ENCODE peak calls at places on chromosome 5, in seven cellular contexts. F, E, I, L, R, W and V are unnamed samples.

GRCh38 chr5:41161271-41161670 is 52.1 kb downstream of the C6 start:
- DNase-seq in E (no peak), W (no peak), L (no peak), R (no peak), I (no peak), F (peak; percentile 53), V (no peak)

GRCh38 chr5:126124706-126125345 is 298.4 kb upstream of the GRAMD2B start:
- DNase-seq in L (peak; percentile 49), E (no peak), I (no peak), W (no peak), R (no peak), F (no peak), V (no peak)

GRCh38 chr5:172637122-172637580 is 3.9 kb upstream of the NEURL1B start:
- DNase-seq in F (no peak), R (no peak), W (no peak), E (no peak), L (no peak), I (no peak), V (peak; percentile 34)

GRCh38 chr5:142221091-142221860 is 103.5 kb downstream of the SPRY4 start:
- DNase-seq in E (no peak), I (no peak), L (no peak), W (no peak), R (no peak), F (no peak), V (no peak)

GRCh38 chr5:58477760-58478159 is 13.5 kb upstream of the GAPT start:
- DNase-seq in E (no peak), L (no peak), I (no peak), F (peak; percentile 56), R (no peak), W (no peak), V (no peak)

GRCh38 chr5:14168139-14168792 is 25.1 kb downstream of the TRIO start:
- DNase-seq in L (no peak), W (no peak), E (no peak), R (no peak), I (no peak), F (no peak), V (no peak)

GRCh38 chr5:15789661-15790060 is 289.7 kb downstream of the FBXL7 start:
- DNase-seq in F (no peak), R (no peak), L (peak; percentile 15), I (no peak), E (no peak), W (no peak), V (no peak)

GRCh38 chr5:153699035-153699434 is 208.6 kb downstream of the GRIA1 start:
- DNase-seq in R (no peak), F (no peak), L (no peak), I (no peak), E (no peak), W (no peak), V (no peak)

GRCh38 chr5:51230336-51230735 is 152.9 kb upstream of the ISL1 start:
- DNase-seq in I (no peak), R (no peak), E (no peak), F (no peak), W (no peak), L (peak; percentile 27), V (no peak)

DNA sequence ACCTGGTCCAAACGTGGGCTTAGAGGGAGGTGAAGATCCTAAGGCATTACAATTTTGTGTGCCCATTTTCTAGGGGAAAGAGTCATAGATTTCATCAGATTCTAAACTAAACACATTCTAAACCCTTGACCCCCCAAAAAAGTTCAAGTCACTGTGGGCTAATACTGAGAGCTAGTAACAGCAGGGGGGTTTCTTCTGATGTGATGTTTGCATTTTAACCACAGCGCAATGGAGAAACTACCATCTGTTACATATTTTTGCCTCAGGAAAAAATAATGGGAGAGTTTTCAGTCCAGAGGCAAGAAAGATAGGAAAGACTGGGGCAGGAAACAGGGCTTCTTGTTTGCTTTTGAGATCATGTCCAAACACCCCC is 110.8 kb upstream of the SLC1A3 start:
- DNase-seq in F (no peak), W (no peak), L (no peak), E (no peak), R (no peak), I (no peak), V (no peak)
- H3K27ac ChIP-seq in F (no peak overlapping the region), W (no peak overlapping the region), L (no peak overlapping the region), E (no peak overlapping the region), R (no peak overlapping the region), I (no peak overlapping the region), V (no peak overlapping the region)

DNA sequence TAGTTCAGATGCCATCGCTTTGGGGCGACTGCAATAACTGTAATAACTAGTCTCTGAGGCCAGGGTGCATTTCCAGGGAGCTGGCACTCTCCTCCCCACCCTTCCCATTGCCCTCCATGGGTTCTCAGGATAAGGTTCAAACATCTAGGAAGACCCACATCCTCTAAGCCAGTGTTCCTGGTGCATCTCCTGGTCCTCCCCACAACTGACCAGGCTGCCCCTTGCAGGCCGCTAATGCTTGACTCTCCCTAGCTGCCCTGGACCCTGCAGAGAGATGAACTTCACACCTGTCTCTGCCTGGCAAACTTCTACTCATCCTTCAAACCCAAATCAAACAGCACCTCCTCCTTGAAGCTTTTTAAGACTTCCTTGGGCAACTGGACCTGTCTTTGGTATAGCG is 15.9 kb downstream of the CCNJL start:
- DNase-seq in W (no peak), E (no peak), L (no peak), F (no peak), R (no peak), I (no peak), V (no peak)
- H3K27ac ChIP-seq in W (no peak overlapping the region), E (no peak overlapping the region), L (no peak overlapping the region), F (no peak overlapping the region), R (no peak overlapping the region), I (no peak overlapping the region), V (no peak overlapping the region)

DNA sequence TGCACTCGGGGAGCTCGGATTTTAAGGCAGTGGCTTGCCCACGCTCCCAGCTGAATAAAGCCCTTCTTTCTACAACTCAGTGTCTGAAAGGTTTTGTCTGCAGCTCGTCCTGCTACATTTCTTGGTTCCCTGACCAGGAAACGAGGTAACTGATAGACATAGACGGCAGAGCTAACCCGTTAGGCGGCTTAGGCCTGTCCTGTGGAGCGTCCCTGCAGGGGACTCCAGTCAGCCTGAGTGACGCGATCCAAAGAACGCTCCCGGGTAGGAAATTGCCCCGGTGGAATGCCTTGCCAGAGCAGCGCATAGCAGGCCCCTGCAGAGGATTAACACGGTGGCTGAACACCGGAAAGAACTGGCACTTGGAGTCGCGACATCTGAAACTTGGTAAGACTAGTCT is 1.8 kb upstream of the SELENOP start:
- DNase-seq in I (no peak), F (peak; percentile 78), W (no peak), L (peak; percentile 97), E (no peak), R (no peak), V (no peak)
- H3K27ac ChIP-seq in I (no peak overlapping the region), F (peak overlapping the region; percentile 53), W (no peak overlapping the region), L (peak overlapping the region; percentile 73), E (no peak overlapping the region), R (no peak overlapping the region), V (no peak overlapping the region)

GRCh38 chr5:54022156-54022685 is 288.2 kb downstream of the ARL15 start:
- DNase-seq in L (peak; percentile 89), I (no peak), F (no peak), W (no peak), E (no peak), R (no peak), V (no peak)

GRCh38 chr5:54024466-54024865 is 285.9 kb downstream of the ARL15 start:
- DNase-seq in W (no peak), L (no peak), R (no peak), I (no peak), E (no peak), F (peak; percentile 16), V (no peak)

GRCh38 chr5:54018438-54018837 is 291.9 kb downstream of the ARL15 start:
- DNase-seq in W (no peak), F (no peak), L (peak; percentile 65), E (no peak), I (no peak), R (no peak), V (no peak)

GRCh38 chr5:54017580-54017979 is 292.8 kb downstream of the ARL15 start:
- DNase-seq in F (no peak), W (no peak), R (no peak), L (no peak), I (no peak), E (no peak), V (no peak)

DNA sequence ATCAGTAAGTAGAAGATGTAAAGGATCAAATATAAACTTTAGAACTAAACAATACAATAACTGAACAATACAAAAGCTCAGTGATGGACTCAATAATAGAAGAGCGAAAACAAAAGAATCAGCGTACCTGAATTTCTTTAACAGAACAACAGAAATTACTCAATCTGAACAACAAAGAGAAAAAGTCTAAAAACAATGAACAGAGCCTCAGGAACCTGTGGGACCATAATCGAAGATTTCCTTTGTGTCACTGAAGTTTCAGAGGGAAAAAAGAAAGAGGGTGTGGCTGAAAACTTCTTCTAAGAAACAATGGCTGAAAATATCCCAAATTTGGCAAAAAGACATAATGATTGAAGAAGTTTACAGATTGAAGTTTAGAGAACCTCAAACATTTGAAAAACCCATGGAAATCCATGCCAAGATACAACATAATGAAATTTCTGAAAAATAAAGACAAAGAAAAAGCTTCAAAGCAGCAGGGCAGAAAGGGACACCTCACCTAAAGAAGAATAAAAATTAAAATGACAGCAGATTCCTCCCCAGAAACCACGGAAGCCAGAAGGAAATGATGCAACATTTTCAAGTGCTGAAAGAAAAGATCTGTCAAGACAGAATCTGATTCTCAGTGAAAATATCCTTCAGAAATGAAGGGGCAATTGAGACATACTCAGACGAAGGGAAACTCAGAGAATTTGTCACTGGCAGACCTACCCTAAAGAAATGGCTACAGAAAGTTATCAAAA is 288.8 kb downstream of the ARL15 start:
- DNase-seq in W (no peak), I (no peak), E (no peak), F (no peak), R (no peak), L (no peak), V (no peak)
- H3K27ac ChIP-seq in W (no peak overlapping the region), I (no peak overlapping the region), E (no peak overlapping the region), F (no peak overlapping the region), R (no peak overlapping the region), L (peak overlapping the region; percentile 13), V (no peak overlapping the region)

GRCh38 chr5:173741729-173742431 is 125.4 kb upstream of the BOD1 start:
- DNase-seq in E (no peak), R (no peak), F (no peak), I (no peak), W (no peak), L (no peak), V (no peak)
- H3K27ac ChIP-seq in E (no peak overlapping the region), R (no peak overlapping the region), F (no peak overlapping the region), I (no peak overlapping the region), W (no peak overlapping the region), L (no peak overlapping the region), V (no peak overlapping the region)

DNA sequence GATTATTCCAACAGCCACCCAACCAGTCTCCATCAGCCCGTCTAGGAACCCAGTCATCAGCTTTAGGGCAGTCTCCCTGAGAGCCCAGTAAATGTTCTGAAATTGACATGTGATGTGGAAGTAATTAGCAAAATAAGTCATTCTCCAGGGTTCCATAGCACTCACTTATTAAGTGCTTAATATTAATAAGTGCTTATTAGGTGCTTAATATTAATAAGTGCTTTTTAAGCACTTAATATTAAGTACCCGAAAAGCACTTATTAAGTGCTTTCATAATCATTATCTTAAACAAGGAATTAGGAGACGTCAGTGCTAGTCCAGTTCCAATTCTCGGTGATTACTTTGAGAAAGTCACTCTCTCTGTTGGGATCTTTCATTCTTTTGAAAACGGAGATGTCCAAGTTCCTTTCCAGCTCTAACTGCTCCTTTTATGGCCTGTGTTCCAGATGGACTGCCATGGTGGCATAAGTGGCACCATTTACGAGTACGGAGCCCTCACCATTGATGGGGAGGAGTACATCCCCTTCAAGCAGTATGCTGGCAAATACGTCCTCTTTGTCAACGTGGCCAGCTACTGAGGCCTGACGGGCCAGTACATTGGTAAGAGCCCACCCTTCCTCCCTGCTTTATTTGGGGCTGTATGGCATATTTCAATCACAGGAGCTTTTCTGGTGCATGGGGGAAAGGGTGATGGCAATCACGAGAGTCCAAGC is 4.7 kb downstream of the GPX3 start:
- DNase-seq in R (no peak), F (no peak), L (no peak), W (no peak), E (no peak), I (no peak), V (no peak)
- H3K27ac ChIP-seq in R (no peak overlapping the region), F (no peak overlapping the region), L (no peak overlapping the region), W (no peak overlapping the region), E (peak overlapping the region; percentile 92), I (peak overlapping the region; percentile 93), V (peak overlapping the region; percentile 97)